ENCODE peak calls at places on chromosomes 4 and X, in seven cellular contexts. One of them, this sample, is unnamed.
A peak's percentile ranks its signal among the peaks of the same experiment; 100 is the strongest.

GRCh38 chrX:30693999-30694650 is 40.9 kb downstream of the GK start:
- DNase-seq in body of pancreas: no peak
- DNase-seq in HCT116: no peak
- DNase-seq in sigmoid colon: no peak
- DNase-seq in tibial nerve: no peak
- DNase-seq in A549: no peak
- DNase-seq in testis: no peak
- DNase-seq in this sample: no peak

GRCh38 chrX:21528076-21528475 is 130.1 kb downstream of the KLHL34 start:
- DNase-seq in body of pancreas: no peak
- DNase-seq in HCT116: no peak
- DNase-seq in testis: no peak
- DNase-seq in tibial nerve: no peak
- DNase-seq in A549: no peak
- DNase-seq in sigmoid colon: no peak
- DNase-seq in this sample: no peak

GRCh38 chr4:92304636-92305035 is 870 bp downstream of the GRID2 start:
- DNase-seq in tibial nerve: no peak
- DNase-seq in sigmoid colon: no peak
- DNase-seq in body of pancreas: no peak
- DNase-seq in testis: peak; percentile 14
- DNase-seq in HCT116: no peak
- DNase-seq in A549: no peak
- DNase-seq in this sample: no peak

GRCh38 chr4:111204807-111205206 is 581.9 kb upstream of the PITX2 start:
- DNase-seq in sigmoid colon: no peak
- DNase-seq in body of pancreas: no peak
- DNase-seq in A549: no peak
- DNase-seq in HCT116: no peak
- DNase-seq in testis: no peak
- DNase-seq in tibial nerve: no peak
- DNase-seq in this sample: no peak

GRCh38 chrX:111360839-111361238 is 51.2 kb downstream of the DCX start:
- DNase-seq in testis: no peak
- DNase-seq in HCT116: no peak
- DNase-seq in sigmoid colon: no peak
- DNase-seq in A549: no peak
- DNase-seq in tibial nerve: no peak
- DNase-seq in body of pancreas: no peak
- DNase-seq in this sample: no peak

GRCh38 chr4:134691915-134692314 is 490.3 kb upstream of the PABPC4L start:
- DNase-seq in testis: no peak
- DNase-seq in tibial nerve: no peak
- DNase-seq in body of pancreas: no peak
- DNase-seq in sigmoid colon: no peak
- DNase-seq in HCT116: no peak
- DNase-seq in A549: no peak
- DNase-seq in this sample: no peak

GRCh38 chr4:76772498-76773106 is 125.3 kb downstream of the SOWAHB start:
- DNase-seq in HCT116: no peak
- DNase-seq in testis: no peak
- DNase-seq in A549: peak; percentile 27
- DNase-seq in body of pancreas: no peak
- DNase-seq in tibial nerve: no peak
- DNase-seq in sigmoid colon: no peak
- DNase-seq in this sample: no peak

GRCh38 chr4:115121351-115122043 is 8.1 kb upstream of the NDST4 start:
- DNase-seq in tibial nerve: no peak
- DNase-seq in A549: no peak
- DNase-seq in HCT116: no peak
- DNase-seq in body of pancreas: no peak
- DNase-seq in testis: no peak
- DNase-seq in sigmoid colon: no peak
- DNase-seq in this sample: no peak

GRCh38 chrX:87525771-87526229 is 8.2 kb downstream of the KLHL4 start:
- DNase-seq in A549: peak; percentile 63
- DNase-seq in body of pancreas: no peak
- DNase-seq in testis: no peak
- DNase-seq in HCT116: no peak
- DNase-seq in sigmoid colon: no peak
- DNase-seq in tibial nerve: no peak
- DNase-seq in this sample: no peak

GRCh38 chr4:48017108-48017527 is 546 bp downstream of the NIPAL1 start:
- DNase-seq in A549: peak; percentile 20
- DNase-seq in testis: peak; percentile 55
- DNase-seq in HCT116: peak; percentile 51
- DNase-seq in tibial nerve: no peak
- DNase-seq in body of pancreas: peak; percentile 41
- DNase-seq in sigmoid colon: peak; percentile 64
- DNase-seq in this sample: peak; percentile 7

GRCh38 chr4:141416219-141416618 is 195.5 kb downstream of the ZNF330 start:
- DNase-seq in body of pancreas: no peak
- DNase-seq in A549: no peak
- DNase-seq in HCT116: no peak
- DNase-seq in sigmoid colon: no peak
- DNase-seq in testis: no peak
- DNase-seq in tibial nerve: no peak
- DNase-seq in this sample: no peak

GRCh38 chr4:104491826-104492771 is 2.6 kb downstream of the CXXC4 start:
- DNase-seq in tibial nerve: no peak
- DNase-seq in testis: peak; percentile 23
- DNase-seq in A549: peak; percentile 13
- DNase-seq in body of pancreas: peak; percentile 28
- DNase-seq in sigmoid colon: no peak
- DNase-seq in HCT116: no peak
- DNase-seq in this sample: no peak

GRCh38 chr4:124104101-124104500 is 608.4 kb downstream of the ANKRD50 start:
- DNase-seq in sigmoid colon: no peak
- DNase-seq in A549: no peak
- DNase-seq in body of pancreas: no peak
- DNase-seq in HCT116: no peak
- DNase-seq in testis: no peak
- DNase-seq in tibial nerve: no peak
- DNase-seq in this sample: no peak

GRCh38 chr4:85210353-85210752 is 243.9 kb upstream of the WDFY3 start:
- DNase-seq in body of pancreas: no peak
- DNase-seq in HCT116: peak; percentile 57
- DNase-seq in A549: peak; percentile 48
- DNase-seq in testis: no peak
- DNase-seq in sigmoid colon: no peak
- DNase-seq in tibial nerve: no peak
- DNase-seq in this sample: no peak

GRCh38 chr4:77007358-77008230 is 58.0 kb downstream of the SEPTIN11 start:
- DNase-seq in sigmoid colon: no peak
- DNase-seq in body of pancreas: no peak
- DNase-seq in HCT116: no peak
- DNase-seq in tibial nerve: no peak
- DNase-seq in A549: no peak
- DNase-seq in testis: no peak
- DNase-seq in this sample: peak; percentile 9

GRCh38 chrX:47233333-47234113 is 714 bp downstream of the USP11 start:
- DNase-seq in body of pancreas: peak; percentile 94
- DNase-seq in HCT116: peak; percentile 92
- DNase-seq in A549: peak; percentile 99
- DNase-seq in testis: peak; percentile 97
- DNase-seq in sigmoid colon: peak; percentile 98
- DNase-seq in tibial nerve: peak; percentile 91
- DNase-seq in this sample: peak; percentile 47
- TF ChIP-seq POLR2A in body of pancreas: peak; percentile 45
- TF ChIP-seq POLR2A in HCT116: no peak
- TF ChIP-seq POLR2A in A549: peak; percentile 32
- TF ChIP-seq POLR2A in testis: no peak
- TF ChIP-seq POLR2A in sigmoid colon: no peak
- TF ChIP-seq POLR2A in tibial nerve: peak; percentile 83
- TF ChIP-seq POLR2A in this sample: no peak

GRCh38 chr4:102867278-102868152 is 1.3 kb upstream of the CISD2 start:
- DNase-seq in body of pancreas: no peak
- DNase-seq in HCT116: no peak
- DNase-seq in A549: peak; percentile 19
- DNase-seq in tibial nerve: no peak
- DNase-seq in testis: no peak
- DNase-seq in sigmoid colon: no peak
- DNase-seq in this sample: no peak
- TF ChIP-seq POLR2A in body of pancreas: no peak
- TF ChIP-seq POLR2A in HCT116: no peak
- TF ChIP-seq POLR2A in A549: no peak
- TF ChIP-seq POLR2A in tibial nerve: no peak
- TF ChIP-seq POLR2A in testis: no peak
- TF ChIP-seq POLR2A in sigmoid colon: no peak
- TF ChIP-seq POLR2A in this sample: no peak

DNA sequence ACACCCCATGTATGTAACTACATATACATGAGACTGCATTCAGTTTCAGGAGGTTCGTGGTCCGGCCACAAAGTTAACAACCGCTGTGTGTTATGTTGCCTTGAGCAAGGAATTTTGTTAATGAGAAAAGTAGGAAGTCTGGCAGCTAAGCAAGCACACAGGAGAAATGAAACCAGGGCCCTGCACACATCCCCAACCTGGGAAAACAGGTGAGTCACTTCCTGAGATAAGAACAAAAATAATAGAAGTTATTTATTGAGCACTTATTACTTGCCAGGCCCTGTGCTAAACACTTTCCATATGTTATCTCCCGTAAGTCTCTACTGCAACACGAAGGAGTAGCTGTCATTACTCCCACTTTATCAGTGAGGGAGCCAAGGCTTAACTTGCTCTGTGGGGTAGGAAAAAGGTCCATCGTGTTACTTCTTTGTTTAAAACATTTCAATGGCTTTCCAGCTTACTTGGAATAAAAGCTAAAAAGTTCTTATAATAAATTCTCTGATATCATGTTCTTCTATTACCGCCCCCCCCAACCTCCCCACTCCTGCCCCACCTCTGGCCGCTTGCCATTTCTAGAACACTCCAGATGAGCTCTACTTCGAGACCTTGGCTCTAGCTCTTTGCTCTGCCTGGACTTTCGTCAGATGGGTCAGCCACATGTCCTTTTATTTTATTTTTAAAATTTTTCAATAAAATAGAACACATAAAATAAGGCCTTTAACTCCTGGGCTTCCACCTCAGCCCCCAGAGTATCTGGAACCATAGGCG is 36.2 kb upstream of the PLAC8 start:
- DNase-seq in testis: no peak
- DNase-seq in tibial nerve: no peak
- DNase-seq in HCT116: no peak
- DNase-seq in body of pancreas: no peak
- DNase-seq in A549: no peak
- DNase-seq in sigmoid colon: no peak
- DNase-seq in this sample: no peak
- TF ChIP-seq POLR2A in testis: no peak
- TF ChIP-seq POLR2A in tibial nerve: no peak
- TF ChIP-seq POLR2A in HCT116: no peak
- TF ChIP-seq POLR2A in body of pancreas: no peak
- TF ChIP-seq POLR2A in A549: no peak
- TF ChIP-seq POLR2A in sigmoid colon: no peak
- TF ChIP-seq POLR2A in this sample: no peak

GRCh38 chrX:48576108-48576507 is 1.8 kb downstream of the RBM3 start:
- DNase-seq in tibial nerve: no peak
- DNase-seq in A549: no peak
- DNase-seq in HCT116: no peak
- DNase-seq in testis: no peak
- DNase-seq in body of pancreas: no peak
- DNase-seq in sigmoid colon: no peak
- DNase-seq in this sample: no peak

GRCh38 chrX:48573690-48574269 is 504 bp upstream of the RBM3 start:
- DNase-seq in A549: no peak
- DNase-seq in HCT116: no peak
- DNase-seq in testis: peak; percentile 24
- DNase-seq in sigmoid colon: peak; percentile 75
- DNase-seq in tibial nerve: peak; percentile 14
- DNase-seq in body of pancreas: peak; percentile 39
- DNase-seq in this sample: no peak

GRCh38 chrX:48575642-48576041 is 1.4 kb downstream of the RBM3 start:
- DNase-seq in A549: no peak
- DNase-seq in testis: no peak
- DNase-seq in sigmoid colon: no peak
- DNase-seq in tibial nerve: no peak
- DNase-seq in HCT116: no peak
- DNase-seq in body of pancreas: no peak
- DNase-seq in this sample: no peak

GRCh38 chrX:48578661-48579128 is 4.4 kb downstream of the RBM3 start:
- DNase-seq in tibial nerve: no peak
- DNase-seq in HCT116: no peak
- DNase-seq in body of pancreas: no peak
- DNase-seq in A549: no peak
- DNase-seq in sigmoid colon: no peak
- DNase-seq in testis: no peak
- DNase-seq in this sample: no peak

DNA sequence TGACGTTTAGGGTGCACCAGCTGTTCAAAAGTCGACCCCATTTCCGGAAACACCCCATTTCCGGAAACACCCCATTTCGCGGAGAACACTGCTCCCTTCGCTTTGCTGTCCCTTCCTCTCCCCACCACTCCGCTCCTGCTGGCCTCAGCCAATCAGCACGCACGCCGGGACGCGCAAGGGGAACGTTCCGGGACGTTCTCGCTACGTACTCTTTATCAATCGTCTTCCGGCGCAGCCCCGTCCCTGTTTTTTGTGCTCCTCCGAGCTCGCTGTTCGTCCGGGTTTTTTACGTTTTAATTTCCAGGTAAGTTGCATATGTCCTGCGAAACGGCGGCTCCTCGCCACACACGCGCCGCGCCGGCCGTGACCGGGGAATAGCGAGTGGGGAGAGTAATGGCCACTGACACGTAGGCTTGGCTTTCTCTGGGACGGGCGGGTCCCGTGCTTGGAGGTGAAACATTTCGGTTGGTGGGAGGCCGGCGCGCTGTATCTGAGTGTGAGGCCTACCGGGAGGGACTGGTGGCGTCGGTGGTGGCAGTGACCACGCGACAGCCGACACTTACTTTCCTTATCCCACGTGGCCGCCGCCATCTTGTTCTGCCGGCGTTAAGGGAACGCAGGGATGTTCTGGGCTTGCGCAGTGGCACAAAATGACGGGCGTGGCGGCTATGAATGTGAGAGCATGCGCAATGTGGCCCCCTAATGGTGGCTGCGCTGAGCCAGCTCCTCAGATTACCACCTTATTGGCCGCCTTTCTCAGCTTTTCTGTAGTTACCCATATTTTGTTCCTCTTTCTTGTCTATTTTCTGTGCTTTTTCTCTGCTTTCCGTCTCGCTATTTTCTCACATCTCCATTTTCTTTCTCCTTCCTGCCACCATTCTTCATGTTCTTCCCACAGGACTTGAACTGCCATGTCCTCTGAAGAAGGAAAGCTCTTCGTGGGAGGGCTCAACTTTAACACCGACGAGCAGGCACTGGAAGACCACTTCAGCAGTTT is at the start of gene RBM3:
- DNase-seq in sigmoid colon: peak; percentile 97
- DNase-seq in tibial nerve: peak; percentile 80
- DNase-seq in testis: peak; percentile 93
- DNase-seq in A549: peak; percentile 95
- DNase-seq in body of pancreas: peak; percentile 92
- DNase-seq in HCT116: peak; percentile 77
- DNase-seq in this sample: peak; percentile 52
- TF ChIP-seq POLR2A in sigmoid colon: peak; percentile 93
- TF ChIP-seq POLR2A in tibial nerve: peak; percentile 84
- TF ChIP-seq POLR2A in testis: no peak
- TF ChIP-seq POLR2A in A549: peak; percentile 43
- TF ChIP-seq POLR2A in body of pancreas: peak; percentile 95
- TF ChIP-seq POLR2A in HCT116: peak; percentile 34
- TF ChIP-seq POLR2A in this sample: peak; percentile 65